ENCODE peak calls at places on chromosome 3, in five cellular contexts. J is Peyer's patch, S is psoas muscle, A is foreskin fibroblast, H is stomach. M is an unnamed sample.

GRCh38 chr3:15361494-15362214 is 29.3 kb upstream of the SH3BP5 start:
- DNase-seq in J (peak; percentile 48), S (no peak), A (peak; percentile 68), H (no peak), M (no peak)

GRCh38 chr3:48598323-48599076 is 3.4 kb upstream of the COL7A1 start:
- DNase-seq in J (no peak), S (peak; percentile 70), A (peak; percentile 99), H (no peak), M (peak; percentile 17)

GRCh38 chr3:133991637-133992036 is 38.1 kb downstream of the SLCO2A1 start:
- DNase-seq in J (no peak), S (no peak), A (no peak), H (no peak), M (no peak)

GRCh38 chr3:21642433-21642832 is 108.6 kb downstream of the ZNF385D start:
- DNase-seq in J (no peak), S (no peak), A (no peak), H (no peak), M (no peak)

GRCh38 chr3:150117076-150117475 is 146.4 kb upstream of the PFN2 start:
- DNase-seq in J (no peak), S (no peak), A (peak; percentile 19), H (no peak), M (no peak)

GRCh38 chr3:8589880-8590556 is 54.6 kb downstream of the SSUH2 start:
- DNase-seq in J (no peak), S (no peak), A (no peak), H (no peak), M (no peak)

GRCh38 chr3:73094951-73095350 is 33.5 kb downstream of the EBLN2 start:
- DNase-seq in J (no peak), S (no peak), A (no peak), H (no peak), M (no peak)

GRCh38 chr3:31399270-31399669 is 133.5 kb upstream of the STT3B start:
- DNase-seq in J (no peak), S (no peak), A (no peak), H (no peak), M (no peak)

GRCh38 chr3:73364517-73364916 is 260.2 kb downstream of the PDZRN3 start:
- DNase-seq in J (no peak), S (no peak), A (no peak), H (no peak), M (no peak)

GRCh38 chr3:61903074-61903473 is 341.7 kb downstream of the PTPRG start:
- DNase-seq in J (no peak), S (no peak), A (no peak), H (no peak), M (no peak)

GRCh38 chr3:148379763-148380162 is 317.9 kb upstream of the AGTR1 start:
- DNase-seq in J (no peak), S (no peak), A (peak; percentile 61), H (no peak), M (peak; percentile 26)

GRCh38 chr3:176840604-176841287 is 356.5 kb downstream of the TBL1XR1 start:
- DNase-seq in J (no peak), S (no peak), A (no peak), H (no peak), M (no peak)

GRCh38 chr3:149555941-149556340 is 81.4 kb downstream of the TM4SF4 start:
- DNase-seq in J (no peak), S (no peak), A (peak; percentile 55), H (no peak), M (no peak)

GRCh38 chr3:24682141-24682547 is 187.5 kb upstream of the THRB start:
- DNase-seq in J (no peak), S (no peak), A (peak; percentile 69), H (no peak), M (no peak)

GRCh38 chr3:29555590-29555989 is 274.7 kb downstream of the RBMS3 start:
- DNase-seq in J (no peak), S (no peak), A (peak; percentile 15), H (no peak), M (no peak)

GRCh38 chr3:88032245-88032644 is 26.6 kb downstream of the CGGBP1 start:
- DNase-seq in J (no peak), S (no peak), A (peak; percentile 28), H (no peak), M (no peak)

GRCh38 chr3:186642014-186642413 is 1.8 kb downstream of the FETUB start:
- DNase-seq in J (no peak), S (no peak), A (no peak), H (no peak), M (no peak)

GRCh38 chr3:83567935-83568334 is 1390.9 kb upstream of the CADM2 start:
- DNase-seq in J (no peak), S (no peak), A (no peak), H (no peak), M (no peak)

DNA sequence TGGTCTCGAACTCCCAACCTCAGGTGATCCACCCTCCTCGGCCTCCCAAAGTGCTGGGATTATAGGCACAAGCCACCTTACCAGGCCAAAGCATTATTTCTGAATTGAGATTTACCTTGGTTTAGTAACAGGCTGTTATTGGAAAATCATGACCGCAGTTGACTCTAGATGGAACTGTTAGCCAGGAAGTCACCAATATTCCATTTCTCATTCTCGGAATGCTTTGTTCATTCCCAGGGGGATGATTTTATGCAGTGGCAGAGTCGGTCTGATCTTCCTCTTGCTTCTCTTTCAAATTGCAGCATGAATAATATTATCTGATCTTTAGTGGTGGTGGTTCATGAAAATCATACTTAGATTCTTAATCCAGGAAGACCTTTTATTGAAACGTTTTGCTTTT is 195.5 kb upstream of the MBNL1 start:
- DNase-seq in J (no peak), S (no peak), A (peak; percentile 35), H (no peak), M (no peak)
- TF ChIP-seq CTCF in J (no peak), S (peak; percentile 26), A (no peak), H (no peak), M (peak; percentile 35)

GRCh38 chr3:414063-414462 is 217.5 kb downstream of the CHL1 start:
- DNase-seq in J (no peak), S (no peak), A (no peak), H (no peak), M (no peak)
- TF ChIP-seq CTCF in J (no peak), S (peak; percentile 50), A (no peak), H (peak; percentile 27), M (no peak)

GRCh38 chr3:64129581-64129980 is 95.7 kb downstream of the PRICKLE2 start:
- DNase-seq in J (no peak), S (no peak), A (no peak), H (no peak), M (no peak)

GRCh38 chr3:64133272-64133671 is 92.0 kb downstream of the PRICKLE2 start:
- DNase-seq in J (no peak), S (no peak), A (no peak), H (no peak), M (no peak)

GRCh38 chr3:64133991-64134390 is 91.3 kb downstream of the PRICKLE2 start:
- DNase-seq in J (no peak), S (no peak), A (no peak), H (no peak), M (no peak)

GRCh38 chr3:64130436-64130835 is 94.8 kb downstream of the PRICKLE2 start:
- DNase-seq in J (no peak), S (no peak), A (no peak), H (no peak), M (no peak)

GRCh38 chr3:64131755-64132154 is 93.5 kb downstream of the PRICKLE2 start:
- DNase-seq in J (no peak), S (no peak), A (no peak), H (no peak), M (no peak)
- TF ChIP-seq CTCF in J (no peak), S (no peak), A (no peak), H (no peak), M (no peak)

GRCh38 chr3:135393159-135393558 is 572.4 kb upstream of the PPP2R3A start:
- DNase-seq in J (no peak), S (no peak), A (no peak), H (no peak), M (no peak)
- TF ChIP-seq CTCF in J (no peak), S (no peak), A (no peak), H (no peak), M (no peak)

DNA sequence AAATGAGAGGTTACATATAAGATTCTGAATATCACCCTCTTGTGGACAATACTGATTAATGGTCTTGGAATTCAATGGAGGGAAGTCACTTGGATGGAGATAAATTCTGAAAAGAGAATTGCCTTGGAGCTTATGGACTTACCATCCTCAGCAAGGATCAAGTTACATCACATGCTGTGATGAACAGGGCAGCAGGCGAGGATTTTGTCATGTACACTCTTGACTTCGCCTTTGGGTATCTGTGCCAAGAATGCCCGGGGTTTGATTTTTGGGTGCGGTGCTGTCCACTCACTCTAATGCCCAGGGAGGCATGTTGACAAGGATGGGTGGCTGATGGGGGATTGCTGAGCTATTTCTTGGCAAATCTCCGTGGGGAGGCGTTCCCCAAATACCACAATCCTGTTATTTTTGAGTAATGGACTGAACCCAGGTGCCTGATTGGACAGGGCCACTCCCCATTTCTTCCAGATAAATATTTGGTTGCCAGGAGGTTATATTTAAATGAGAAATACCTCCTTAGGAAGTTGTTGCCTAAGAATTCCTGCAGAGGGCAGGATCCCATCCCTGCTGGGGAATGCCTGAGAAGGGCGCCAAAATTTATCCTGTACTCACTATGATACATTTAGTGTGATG is 96.3 kb downstream of the TPRG1 start:
- DNase-seq in J (no peak), S (no peak), A (no peak), H (no peak), M (no peak)
- TF ChIP-seq CTCF in J (no peak), S (no peak), A (peak; percentile 4), H (no peak), M (peak; percentile 11)

DNA sequence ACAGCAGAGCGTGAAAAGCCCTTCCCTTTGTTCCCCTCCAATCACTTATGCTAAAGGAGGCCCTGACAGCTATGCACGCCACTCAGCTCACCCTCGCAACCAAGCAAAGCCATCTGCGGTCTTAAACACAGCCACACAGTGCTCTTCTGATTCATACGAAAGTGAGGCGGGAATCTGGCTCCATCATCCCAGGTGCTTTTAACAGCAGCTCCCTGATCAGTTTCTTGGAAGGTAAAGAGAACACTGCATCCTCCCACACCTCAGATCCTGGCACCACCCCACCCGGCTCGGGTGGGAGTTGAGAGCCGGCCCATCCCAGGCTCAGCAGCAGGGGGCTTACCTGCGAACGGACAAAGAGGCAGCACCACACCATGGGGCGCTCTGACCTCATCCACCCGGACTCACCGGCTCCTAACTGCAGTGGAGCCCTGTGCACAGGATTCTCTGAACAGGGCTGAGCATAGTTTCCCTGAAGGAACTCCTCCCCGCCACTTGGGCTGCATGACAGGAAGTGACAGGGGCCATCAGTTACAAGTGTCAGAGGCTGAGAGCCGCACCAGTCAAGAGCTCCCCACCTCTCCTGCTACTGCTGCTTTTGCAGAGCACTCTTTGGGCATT is 114.3 kb upstream of the ARHGEF3 start:
- DNase-seq in J (peak; percentile 79), S (peak; percentile 30), A (no peak), H (peak; percentile 37), M (peak; percentile 30)
- TF ChIP-seq CTCF in J (no peak), S (no peak), A (no peak), H (no peak), M (no peak)

DNA sequence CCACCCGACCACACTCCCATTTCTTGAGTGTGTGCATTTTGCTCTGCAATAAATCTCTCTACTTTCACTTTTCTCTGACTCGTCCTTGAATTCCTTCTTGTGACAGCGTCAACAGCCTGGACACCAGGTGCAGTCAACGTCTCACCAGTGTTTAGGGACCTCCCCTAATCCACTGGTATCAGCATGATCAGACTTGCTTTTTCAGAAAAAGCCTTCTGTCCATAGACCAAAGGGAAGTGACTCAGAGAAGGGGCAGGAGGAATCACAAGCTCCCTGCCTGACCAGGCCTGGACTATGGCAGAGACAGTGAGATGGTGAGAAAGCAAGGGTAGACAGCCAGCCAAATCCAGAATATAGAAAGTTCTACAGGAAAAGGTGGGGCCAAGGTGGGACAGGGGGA is 15.5 kb downstream of the CCR5 start:
- DNase-seq in J (no peak), S (no peak), A (peak; percentile 27), H (no peak), M (no peak)
- TF ChIP-seq CTCF in J (no peak), S (no peak), A (no peak), H (no peak), M (no peak)

M was measured in body of pancreas.